ENCODE peak calls at places on chromosomes 13 and 19, in five cellular contexts. E is H9, P is neuronal stem cell, Y is IMR-90, Q is H1. Z is an unnamed sample. For H3K79me1, the result is how much of the 10 kb centered on the place peaks cover.

GRCh38 chr13:25037057-25037813 is 58.7 kb upstream of the PABPC3 start:
- DNase-seq in E (peak), P (peak), Y (peak), Q (no peak), Z (peak)

GRCh38 chr13:64938660-64939059 is 2291.5 kb downstream of the PCDH9 start:
- DNase-seq in E (no peak), P (no peak), Y (no peak), Q (no peak), Z (no peak)

GRCh38 chr19:1355974-1356865 is 27.5 kb upstream of the NDUFS7 start:
- DNase-seq in E (no peak), P (no peak), Y (peak), Q (no peak), Z (no peak)

GRCh38 chr13:24254151-24254810 is 55.1 kb upstream of the C1QTNF9 start:
- DNase-seq in E (no peak), P (no peak), Y (no peak), Q (no peak), Z (no peak)

GRCh38 chr19:5823579-5824281 is 15.8 kb downstream of the FUT6 start:
- DNase-seq in E (peak), P (no peak), Y (no peak), Q (no peak), Z (peak)

GRCh38 chr13:50589651-50590054 is 253.8 kb downstream of the DLEU7 start:
- DNase-seq in E (no peak), P (no peak), Y (peak), Q (no peak), Z (no peak)

GRCh38 chr13:25738342-25738771 is 313.5 kb downstream of the SHISA2 start:
- DNase-seq in E (no peak), P (no peak), Y (no peak), Q (no peak), Z (peak)

GRCh38 chr13:104984296-104984818 is 1551.1 kb downstream of the EFNB2 start:
- DNase-seq in E (no peak), P (no peak), Y (peak), Q (no peak), Z (no peak)

GRCh38 chr19:18278521-18279265 is 2.7 kb downstream of the JUND start:
- DNase-seq in E (no peak), P (no peak), Y (no peak), Q (no peak), Z (peak)
- H3K4ac ChIP-seq in E (no peak), P (no peak), Y (peak), Q (no peak), Z (no peak)

DNA sequence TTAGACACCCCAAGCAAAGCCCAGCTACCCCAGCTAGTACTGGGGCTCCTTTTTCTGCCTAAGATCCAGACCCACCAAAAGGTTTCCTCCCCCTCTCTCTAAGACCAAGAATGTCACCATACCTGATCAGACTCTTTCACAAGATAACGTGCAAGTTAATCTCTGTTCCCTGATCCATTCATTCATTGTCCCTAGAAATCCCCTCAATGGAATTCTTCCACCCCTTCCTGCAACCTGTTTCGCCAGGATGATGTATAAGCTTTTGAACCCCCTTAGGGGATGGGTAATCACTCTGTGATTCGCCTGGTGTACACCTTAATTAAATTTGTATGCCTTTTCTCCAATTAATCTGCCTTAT is 17.3 kb upstream of the CLN5 start:
- DNase-seq in E (no peak), P (no peak), Y (no peak), Q (no peak), Z (no peak)
- H3K79me1 ChIP-seq in E (under half), P (under half), Y (under half), Q (under half), Z (under half)

GRCh38 chr13:46600943-46601311 is 48.0 kb downstream of the LRCH1 start:
- DNase-seq in E (no peak), P (no peak), Y (no peak), Q (no peak), Z (no peak)

GRCh38 chr13:46602531-46602930 is 49.6 kb downstream of the LRCH1 start:
- DNase-seq in E (no peak), P (no peak), Y (no peak), Q (no peak), Z (no peak)

GRCh38 chr13:46604226-46604968 is 51.4 kb downstream of the LRCH1 start:
- DNase-seq in E (no peak), P (no peak), Y (no peak), Q (no peak), Z (peak)

GRCh38 chr13:46605089-46605488 is 52.1 kb downstream of the LRCH1 start:
- DNase-seq in E (no peak), P (no peak), Y (no peak), Q (no peak), Z (no peak)

GRCh38 chr13:46603165-46603603 is 50.2 kb downstream of the LRCH1 start:
- DNase-seq in E (no peak), P (no peak), Y (no peak), Q (no peak), Z (peak)
- H3K4ac ChIP-seq in E (no peak), P (no peak), Y (no peak), Q (no peak), Z (no peak)

DNA sequence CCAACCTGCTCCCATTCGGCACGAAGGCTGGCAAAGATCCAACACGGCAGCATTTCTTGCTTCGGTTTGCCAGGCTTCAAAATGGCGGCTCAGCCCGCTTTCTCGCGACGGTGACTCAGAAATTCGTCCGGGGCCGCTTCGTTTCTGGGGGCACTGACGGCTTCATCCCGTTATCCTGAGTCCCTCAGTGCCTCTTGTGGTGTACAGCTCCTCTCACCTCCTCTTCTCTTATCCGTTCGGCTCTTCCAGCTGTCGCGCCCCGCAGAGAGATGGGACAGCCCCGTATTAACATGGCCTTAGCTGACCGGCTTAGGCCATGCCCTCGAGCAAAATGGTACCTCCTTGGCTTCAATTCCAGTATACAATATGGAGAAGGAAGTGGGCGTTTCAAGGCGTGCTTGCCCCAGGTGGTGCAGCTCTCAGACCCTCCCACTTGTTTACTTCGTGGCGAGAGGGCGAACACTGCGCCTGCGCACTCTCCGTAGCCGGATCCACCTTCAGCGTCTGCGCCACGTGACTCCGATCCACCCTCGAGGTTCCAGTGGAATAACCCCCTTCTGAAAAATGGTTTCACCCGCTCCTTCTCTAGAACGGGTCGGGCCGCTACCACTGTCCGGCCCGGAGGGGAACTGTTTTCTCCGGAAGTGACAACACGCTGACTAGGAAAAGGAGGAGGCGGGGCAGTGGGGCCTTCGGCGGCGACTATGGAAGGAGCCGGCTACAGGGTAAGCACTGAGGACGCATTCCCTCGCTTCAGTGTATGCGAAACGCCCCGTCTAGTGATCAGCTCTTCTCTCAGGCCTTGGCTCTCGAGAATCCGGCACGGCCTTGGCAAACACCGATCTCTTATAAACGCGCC is at the start of the genes AKT1S1 and TBC1D17:
- DNase-seq in E (peak), P (peak), Y (peak), Q (peak), Z (peak)
- H3K79me1 ChIP-seq in E (under half), P (under half), Y (under half), Q (under half), Z (under half)

DNA sequence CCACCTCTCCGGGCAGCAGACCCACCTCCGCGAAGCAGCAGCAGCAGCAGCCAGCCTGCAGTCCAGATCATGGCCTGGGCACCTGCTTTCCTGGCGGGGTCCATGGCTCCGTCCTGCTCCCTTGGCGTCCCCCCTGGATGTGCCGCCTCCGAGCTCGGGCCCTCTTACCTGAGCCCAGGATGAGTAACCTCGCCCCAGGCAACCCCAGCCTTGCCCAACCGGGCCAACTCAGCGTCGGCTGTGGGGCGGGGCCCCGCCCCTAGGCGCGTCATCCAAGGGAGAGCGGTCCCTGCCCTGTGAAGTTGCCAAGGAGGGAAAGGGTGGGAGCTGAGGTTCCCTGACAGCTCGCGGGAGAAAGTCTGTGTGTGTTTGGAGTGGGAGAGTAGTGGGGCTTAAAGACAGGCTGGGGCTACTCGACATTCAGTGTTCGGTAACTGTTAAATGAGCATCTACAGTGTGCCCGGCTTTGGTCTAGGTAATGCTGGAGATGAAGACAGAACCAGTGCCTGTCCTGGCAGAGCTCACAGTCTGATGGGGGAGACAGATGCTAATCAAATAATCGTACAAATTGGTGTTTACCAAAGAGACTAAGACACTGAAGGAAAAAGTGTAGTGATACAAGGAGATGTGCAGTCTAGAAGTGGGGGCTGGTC is at the start of gene LYPD3:
- DNase-seq in E (peak), P (no peak), Y (peak), Q (no peak), Z (peak)
- H3K4ac ChIP-seq in E (no peak), P (no peak), Y (peak), Q (no peak), Z (no peak)

DNA sequence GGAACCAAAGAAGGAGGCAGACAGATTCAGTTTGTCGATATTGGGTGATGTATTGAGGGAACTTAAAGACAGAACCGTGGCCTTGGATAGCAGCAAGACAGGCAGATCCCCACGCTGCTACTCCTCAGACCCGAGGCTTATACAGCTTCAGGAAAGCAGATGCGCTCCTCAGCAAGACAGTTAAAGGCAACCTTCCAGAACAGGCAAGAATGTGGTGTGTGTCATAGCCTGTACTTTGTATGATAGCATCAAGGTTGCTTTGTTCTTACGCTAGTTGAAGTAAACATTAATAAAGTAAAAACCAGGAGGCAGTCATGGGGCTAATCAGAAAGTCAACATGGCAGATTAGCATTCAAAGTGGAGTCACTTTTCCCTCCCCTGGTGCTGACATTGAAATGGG is 473.2 kb downstream of the DCT start:
- DNase-seq in E (no peak), P (no peak), Y (no peak), Q (no peak), Z (no peak)
- H3K79me1 ChIP-seq in E (under half), P (under half), Y (under half), Q (under half), Z (under half)

GRCh38 chr19:44755219-44755618 is 6.7 kb downstream of the BCL3 start:
- DNase-seq in E (no peak), P (no peak), Y (no peak), Q (no peak), Z (no peak)

GRCh38 chr19:44757735-44758505 is 9.4 kb downstream of the BCL3 start:
- DNase-seq in E (peak), P (peak), Y (peak), Q (no peak), Z (peak)

GRCh38 chr19:44758596-44758995 is 10.1 kb downstream of the BCL3 start:
- DNase-seq in E (peak), P (no peak), Y (no peak), Q (no peak), Z (peak)

GRCh38 chr19:44756089-44756562 is 7.6 kb downstream of the BCL3 start:
- DNase-seq in E (no peak), P (no peak), Y (no peak), Q (no peak), Z (no peak)

DNA sequence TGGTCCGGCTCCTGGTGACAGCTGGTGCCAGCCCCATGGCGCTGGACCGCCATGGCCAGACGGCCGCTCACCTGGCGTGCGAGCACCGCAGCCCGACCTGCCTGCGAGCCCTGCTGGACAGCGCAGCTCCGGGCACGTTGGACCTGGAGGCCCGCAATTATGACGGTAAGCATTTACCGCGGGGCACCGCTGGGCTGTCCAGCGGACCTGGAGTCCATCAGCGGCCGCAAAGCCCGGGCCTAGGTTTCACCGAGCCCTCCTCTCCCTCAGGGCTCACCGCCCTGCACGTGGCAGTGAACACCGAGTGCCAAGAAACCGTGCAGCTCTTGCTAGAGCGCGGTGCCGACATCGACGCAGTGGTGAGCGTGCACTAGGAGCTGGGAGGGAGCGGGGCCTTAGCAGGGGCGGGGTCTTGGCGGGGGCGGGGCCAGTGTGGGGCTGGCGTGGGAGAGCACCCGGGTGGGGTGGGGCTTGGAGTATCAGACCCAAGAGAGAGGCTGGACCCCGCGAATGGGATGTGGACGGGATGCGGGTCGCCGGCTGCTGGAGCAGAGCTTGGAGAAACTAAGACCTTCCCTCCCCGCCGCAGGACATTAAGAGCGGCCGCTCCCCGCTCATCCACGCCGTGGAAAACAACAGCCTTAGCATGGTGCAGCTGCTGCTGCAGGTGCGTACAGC is 8.7 kb downstream of the BCL3 start:
- DNase-seq in E (no peak), P (no peak), Y (peak), Q (no peak), Z (no peak)
- H3K4ac ChIP-seq in E (no peak), P (peak), Y (peak), Q (no peak), Z (no peak)

GRCh38 chr19:7976461-7976860 is 29.0 kb downstream of the ELAVL1 start:
- DNase-seq in E (no peak), P (no peak), Y (no peak), Q (no peak), Z (no peak)

GRCh38 chr19:7979011-7979410 is 26.4 kb downstream of the ELAVL1 start:
- DNase-seq in E (no peak), P (no peak), Y (no peak), Q (no peak), Z (no peak)

GRCh38 chr19:7978196-7978825 is 27.1 kb downstream of the ELAVL1 start:
- DNase-seq in E (no peak), P (no peak), Y (peak), Q (no peak), Z (no peak)

GRCh38 chr19:7977021-7977722 is 28.3 kb downstream of the ELAVL1 start:
- DNase-seq in E (no peak), P (no peak), Y (no peak), Q (no peak), Z (no peak)

DNA sequence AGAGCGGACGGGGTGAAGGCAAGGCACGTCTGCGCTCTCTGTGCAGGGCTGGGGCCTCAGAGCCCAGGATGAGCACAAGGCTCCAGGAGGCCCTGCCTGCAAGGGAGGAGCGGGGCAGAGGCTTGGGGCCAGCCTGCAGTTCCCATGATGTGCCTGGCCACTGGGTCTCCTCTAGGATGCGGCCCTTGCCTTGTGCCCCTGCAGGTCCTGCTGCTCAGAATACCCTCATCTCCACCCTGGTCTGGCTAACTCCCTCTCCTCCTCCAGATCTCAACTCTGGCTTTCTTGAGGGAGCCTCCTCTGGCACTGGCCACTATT is 27.8 kb downstream of the ELAVL1 start:
- DNase-seq in E (no peak), P (no peak), Y (no peak), Q (no peak), Z (no peak)
- H3K79me1 ChIP-seq in E (under half), P (under half), Y (under half), Q (under half), Z (under half)

GRCh38 chr19:18650468-18651001 is 13.7 kb downstream of the KLHL26 start:
- DNase-seq in E (no peak), P (no peak), Y (peak), Q (no peak), Z (no peak)
- H3K4ac ChIP-seq in E (no peak), P (peak), Y (peak), Q (no peak), Z (no peak)

Z was measured in mesendoderm.